ENCODE peak calls at places on chromosome 13, in eight cellular contexts. N is psoas muscle, K is pancreas, I is neural crest cell, R is AG10803, Y is fibroblast of pulmonary artery, U is neural progenitor cell, C is spleen. V is an unnamed sample.

GRCh38 chr13:101309014-101309619 is 107.2 kb downstream of the NALCN start:
- DNase-seq in N (no peak), K (no peak), I (no peak), R (peak; percentile 98), Y (peak; percentile 67), U (no peak), C (no peak), V (peak; percentile 59)

GRCh38 chr13:20799726-20800416 is 26.1 kb upstream of the EEF1AKMT1 start:
- DNase-seq in N (no peak), K (no peak), I (no peak), R (peak; percentile 46), Y (peak; percentile 40), U (no peak), C (no peak), V (peak; percentile 41)

GRCh38 chr13:112779856-112780604 is 90.2 kb downstream of the ATP11A start:
- DNase-seq in N (no peak), K (no peak), I (no peak), R (peak; percentile 40), Y (no peak), U (no peak), C (no peak), V (peak; percentile 27)

GRCh38 chr13:49436890-49437289 is 7.0 kb downstream of the CAB39L start:
- DNase-seq in N (peak; percentile 67), K (no peak), I (no peak), R (peak; percentile 75), Y (peak; percentile 70), U (no peak), C (no peak), V (peak; percentile 69)

GRCh38 chr13:98313938-98314292 is 136.8 kb upstream of the RNF113B start:
- DNase-seq in N (no peak), K (peak; percentile 62), I (no peak), R (no peak), Y (no peak), U (no peak), C (no peak), V (no peak)

GRCh38 chr13:44373601-44374347 is at the start of gene SERP2:
- DNase-seq in N (peak; percentile 62), K (peak; percentile 13), I (peak; percentile 45), R (peak; percentile 11), Y (peak; percentile 15), U (peak; percentile 84), C (no peak), V (peak; percentile 51)

GRCh38 chr13:103081435-103081834 is 15.2 kb upstream of the SLC10A2 start:
- DNase-seq in N (no peak), K (no peak), I (no peak), R (no peak), Y (no peak), U (no peak), C (no peak), V (no peak)

GRCh38 chr13:44693156-44693826 is 117.2 kb upstream of the TSC22D1 start:
- DNase-seq in N (no peak), K (no peak), I (no peak), R (no peak), Y (no peak), U (no peak), C (no peak), V (no peak)

GRCh38 chr13:110770678-110771077 is 57.2 kb downstream of the ING1 start:
- DNase-seq in N (no peak), K (no peak), I (no peak), R (no peak), Y (no peak), U (no peak), C (no peak), V (no peak)

GRCh38 chr13:88086577-88086976 is 415.4 kb downstream of the SLITRK5 start:
- DNase-seq in N (no peak), K (no peak), I (no peak), R (peak; percentile 28), Y (no peak), U (no peak), C (no peak), V (no peak)

GRCh38 chr13:28622286-28622685 is 36.6 kb upstream of the POMP start:
- DNase-seq in N (peak; percentile 62), K (no peak), I (no peak), R (no peak), Y (no peak), U (no peak), C (peak; percentile 76), V (no peak)

GRCh38 chr13:111508902-111509509 is 188.6 kb downstream of the TEX29 start:
- DNase-seq in N (no peak), K (no peak), I (no peak), R (no peak), Y (no peak), U (no peak), C (no peak), V (no peak)

GRCh38 chr13:99548448-99548847 is 47.2 kb downstream of the TM9SF2 start:
- DNase-seq in N (no peak), K (no peak), I (no peak), R (no peak), Y (no peak), U (no peak), C (no peak), V (no peak)

GRCh38 chr13:19863323-19864017 is at the start of gene ZMYM5:
- DNase-seq in N (peak; percentile 100), K (peak; percentile 99), I (peak; percentile 93), R (peak; percentile 100), Y (peak; percentile 100), U (peak; percentile 100), C (peak; percentile 100), V (peak; percentile 100)

GRCh38 chr13:91520952-91521351 is 122.5 kb downstream of the GPC5 start:
- DNase-seq in N (no peak), K (no peak), I (no peak), R (no peak), Y (no peak), U (no peak), C (no peak), V (no peak)

GRCh38 chr13:93226065-93226622 is 463 bp upstream of the GPC6 start:
- DNase-seq in N (no peak), K (no peak), I (no peak), R (no peak), Y (no peak), U (no peak), C (no peak), V (no peak)

GRCh38 chr13:51934461-51935087 is 72.8 kb downstream of the CCDC70 start:
- DNase-seq in N (no peak), K (no peak), I (no peak), R (no peak), Y (no peak), U (no peak), C (no peak), V (no peak)
- TF ChIP-seq CTCF in N (no peak), K (no peak), I (no peak), R (no peak), Y (no peak), U (no peak), C (no peak), V (no peak)

GRCh38 chr13:84648069-84648640 is 765.9 kb upstream of the SLITRK1 start:
- DNase-seq in N (no peak), K (no peak), I (no peak), R (no peak), Y (peak; percentile 29), U (no peak), C (no peak), V (no peak)
- TF ChIP-seq CTCF in N (no peak), K (no peak), I (peak; percentile 55), R (peak; percentile 6), Y (peak; percentile 21), U (peak; percentile 17), C (no peak), V (no peak)

GRCh38 chr13:31452525-31452924 is 252.8 kb downstream of the B3GLCT start:
- DNase-seq in N (no peak), K (no peak), I (no peak), R (no peak), Y (no peak), U (no peak), C (no peak), V (no peak)
- TF ChIP-seq CTCF in N (no peak), K (no peak), I (no peak), R (no peak), Y (no peak), U (peak; percentile 19), C (no peak), V (no peak)

DNA sequence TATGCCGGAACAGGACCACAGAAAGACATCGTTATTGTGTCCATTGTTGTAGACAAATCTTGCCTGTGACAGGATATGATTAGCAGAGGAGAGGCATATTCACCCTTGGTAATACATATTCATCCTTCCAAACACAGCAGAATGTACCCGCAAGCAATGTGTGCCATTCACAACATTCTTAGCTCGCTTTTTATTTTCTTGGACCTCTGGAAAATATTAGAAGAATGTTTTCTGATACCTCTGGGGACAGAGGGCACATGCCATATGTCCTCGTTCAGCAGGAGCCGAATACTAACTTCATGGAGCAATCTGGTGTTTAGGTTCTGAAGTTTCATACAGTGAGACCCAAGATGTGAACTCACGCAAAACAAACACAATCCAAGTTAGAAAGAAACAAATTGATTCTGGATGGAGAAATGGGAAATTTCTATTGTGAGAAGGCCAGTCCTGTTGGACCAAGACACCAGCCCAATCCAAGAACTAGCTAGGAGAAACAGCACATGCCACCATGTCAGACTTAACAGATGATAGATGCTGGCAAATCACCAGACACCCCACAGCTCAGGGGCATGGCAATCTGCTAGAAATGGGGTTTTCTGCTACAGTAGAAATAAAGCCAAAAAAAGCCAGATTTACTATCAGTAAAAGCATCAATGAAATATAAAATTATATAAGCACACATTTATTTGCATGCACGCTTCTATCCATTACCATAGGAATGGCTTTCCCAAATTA is 297.4 kb downstream of the DCLK1 start:
- DNase-seq in N (no peak), K (no peak), I (no peak), R (no peak), Y (no peak), U (no peak), C (no peak), V (no peak)
- TF ChIP-seq CTCF in N (no peak), K (no peak), I (no peak), R (no peak), Y (no peak), U (no peak), C (no peak), V (no peak)

GRCh38 chr13:61685683-61686013 is 270.0 kb upstream of the PCDH20 start:
- DNase-seq in N (no peak), K (no peak), I (no peak), R (no peak), Y (peak; percentile 6), U (peak; percentile 68), C (no peak), V (no peak)
- TF ChIP-seq CTCF in N (no peak), K (no peak), I (peak; percentile 62), R (no peak), Y (no peak), U (peak; percentile 56), C (no peak), V (no peak)

GRCh38 chr13:23634897-23635296 is 64.7 kb downstream of the TNFRSF19 start:
- DNase-seq in N (no peak), K (no peak), I (no peak), R (no peak), Y (no peak), U (no peak), C (no peak), V (no peak)
- TF ChIP-seq CTCF in N (no peak), K (no peak), I (no peak), R (no peak), Y (no peak), U (no peak), C (no peak), V (no peak)

V was measured in foreskin fibroblast.